ENCODE peak calls at places on chromosomes 6 and 20, in six cellular contexts. H is mucosa of descending colon, E is NB4, X is left lung, N is cardiac muscle cell, C is endodermal cell. U is an unnamed sample.

GRCh38 chr6:154615483-154616025 is 105.1 kb upstream of the CNKSR3 start:
- DNase-seq in H (peak), E (peak), X (peak), N (peak), C (peak), U (peak)

GRCh38 chr6:527989-528673 is 128.8 kb downstream of the HUS1B start:
- DNase-seq in H (no peak), E (no peak), X (no peak), N (no peak), C (no peak), U (no peak)

GRCh38 chr6:40807484-40807883 is 220.3 kb upstream of the LRFN2 start:
- DNase-seq in H (no peak), E (no peak), X (no peak), N (no peak), C (peak), U (peak)

GRCh38 chr20:13510837-13511488 is 127.8 kb downstream of the TASP1 start:
- DNase-seq in H (peak), E (no peak), X (no peak), N (no peak), C (no peak), U (no peak)

GRCh38 chr6:159978291-159979135 is 9.6 kb downstream of the IGF2R start:
- DNase-seq in H (no peak), E (no peak), X (no peak), N (no peak), C (peak), U (peak)

GRCh38 chr20:51767018-51767866 is 948 bp downstream of the ATP9A start:
- DNase-seq in H (peak), E (no peak), X (peak), N (peak), C (peak), U (peak)

GRCh38 chr6:122995930-122996796 is at the start of gene CLVS2:
- DNase-seq in H (no peak), E (no peak), X (no peak), N (peak), C (peak), U (no peak)

GRCh38 chr6:21883528-21883927 is 290.0 kb downstream of the SOX4 start:
- DNase-seq in H (no peak), E (no peak), X (no peak), N (no peak), C (no peak), U (no peak)

DNA sequence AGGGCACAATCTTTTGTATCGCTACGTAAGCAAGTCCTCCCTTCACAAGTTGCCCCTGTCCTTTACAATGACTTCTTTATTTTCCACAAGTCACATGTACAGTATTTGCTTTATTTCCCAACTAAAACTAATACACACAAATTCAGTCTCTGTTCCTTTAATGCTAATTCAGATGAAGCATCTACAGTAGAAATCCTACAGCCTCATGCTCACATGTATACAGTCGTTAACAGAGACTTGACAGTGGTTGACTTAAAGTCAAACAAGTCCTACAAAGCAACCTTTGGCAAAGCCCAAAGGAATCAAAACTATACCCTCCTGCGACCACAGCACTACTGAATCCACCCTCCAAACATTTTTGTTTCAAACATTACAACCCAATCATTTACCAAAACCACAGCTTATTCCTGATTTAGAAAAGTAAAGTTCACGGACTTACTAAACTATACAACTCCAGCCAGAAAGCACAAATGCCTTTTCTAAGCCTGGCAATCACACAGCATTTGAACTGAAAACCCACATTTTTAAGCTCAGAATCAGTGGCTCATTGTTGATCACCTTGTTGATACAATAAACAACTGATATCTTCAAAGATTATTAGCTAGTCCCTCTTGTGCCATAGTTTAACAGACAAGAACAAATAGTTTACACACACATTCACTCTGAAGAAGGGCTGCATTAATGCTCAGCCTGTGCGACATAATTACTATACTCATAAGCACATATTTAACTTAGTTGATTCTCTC is 70.8 kb upstream of the NHSL1 start:
- DNase-seq in H (no peak), E (no peak), X (no peak), N (no peak), C (no peak), U (no peak)
- H3K4me3 ChIP-seq in H (no peak), E (no peak), X (peak), N (peak), C (peak), U (no peak)

GRCh38 chr6:42962502-42963178 is 2.1 kb downstream of the GNMT start:
- DNase-seq in H (no peak), E (no peak), X (no peak), N (no peak), C (no peak), U (no peak)

GRCh38 chr6:42962096-42962495 is 1.5 kb downstream of the GNMT start:
- DNase-seq in H (no peak), E (no peak), X (no peak), N (no peak), C (no peak), U (no peak)

GRCh38 chr6:42959917-42960242 is 674 bp upstream of the GNMT start:
- DNase-seq in H (no peak), E (no peak), X (no peak), N (no peak), C (no peak), U (no peak)

GRCh38 chr6:42961020-42961470 is 491 bp downstream of the GNMT start:
- DNase-seq in H (no peak), E (no peak), X (no peak), N (no peak), C (no peak), U (no peak)

DNA sequence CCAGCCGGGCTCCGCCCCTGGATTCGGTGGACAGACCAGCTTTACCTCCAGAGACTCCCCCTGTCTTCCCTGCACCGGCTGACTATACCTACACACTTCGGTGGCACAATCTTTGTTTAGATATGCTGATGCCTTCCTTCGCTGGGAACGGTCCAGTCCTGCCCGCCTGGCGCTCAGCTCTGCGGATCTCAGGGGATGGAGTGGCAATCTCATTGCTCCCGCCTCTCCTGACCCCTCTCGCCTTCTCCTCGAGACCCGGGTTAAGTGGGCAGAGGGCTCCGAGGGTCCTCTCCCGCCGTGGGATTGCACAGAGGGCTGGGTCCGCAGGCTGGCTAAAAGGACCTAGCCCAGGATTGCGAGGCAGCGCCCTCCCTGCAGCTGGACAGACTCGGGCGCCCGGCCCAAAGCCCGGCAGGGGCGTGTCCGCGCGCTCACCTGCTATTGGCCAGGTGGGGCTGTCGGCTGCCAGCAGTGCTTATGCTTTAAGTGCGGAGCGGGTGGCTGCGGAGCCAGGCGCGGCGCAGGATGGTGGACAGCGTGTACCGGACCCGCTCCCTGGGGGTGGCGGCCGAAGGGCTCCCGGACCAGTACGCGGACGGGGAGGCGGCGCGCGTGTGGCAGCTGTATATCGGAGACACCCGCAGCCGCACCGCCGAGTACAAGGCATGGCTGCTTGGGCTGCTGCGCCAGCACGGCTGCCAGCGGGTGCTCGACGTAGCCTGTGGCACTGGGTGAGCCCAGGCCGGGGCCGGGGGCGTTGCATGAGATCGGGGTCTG is at the start of gene GNMT:
- DNase-seq in H (peak), E (no peak), X (peak), N (peak), C (peak), U (peak)
- H3K4me3 ChIP-seq in H (no peak), E (no peak), X (peak), N (peak), C (peak), U (no peak)

GRCh38 chr6:108737594-108738546 is 110.4 kb upstream of the ARMC2 start:
- DNase-seq in H (peak), E (peak), X (peak), N (peak), C (peak), U (peak)
- H3K4me3 ChIP-seq in H (no peak), E (no peak), X (no peak), N (no peak), C (no peak), U (no peak)

GRCh38 chr20:56748476-56749377 is 119.6 kb downstream of the TFAP2C start:
- DNase-seq in H (no peak), E (no peak), X (no peak), N (no peak), C (peak), U (no peak)

GRCh38 chr20:56752274-56752673 is 123.2 kb downstream of the TFAP2C start:
- DNase-seq in H (no peak), E (peak), X (no peak), N (peak), C (peak), U (no peak)

GRCh38 chr20:56755201-56755600 is 126.1 kb downstream of the TFAP2C start:
- DNase-seq in H (no peak), E (no peak), X (no peak), N (no peak), C (no peak), U (no peak)

GRCh38 chr20:56750430-56750829 is 121.3 kb downstream of the TFAP2C start:
- DNase-seq in H (no peak), E (no peak), X (no peak), N (no peak), C (peak), U (no peak)
- H3K4me3 ChIP-seq in H (no peak), E (no peak), X (no peak), N (no peak), C (no peak), U (no peak)

DNA sequence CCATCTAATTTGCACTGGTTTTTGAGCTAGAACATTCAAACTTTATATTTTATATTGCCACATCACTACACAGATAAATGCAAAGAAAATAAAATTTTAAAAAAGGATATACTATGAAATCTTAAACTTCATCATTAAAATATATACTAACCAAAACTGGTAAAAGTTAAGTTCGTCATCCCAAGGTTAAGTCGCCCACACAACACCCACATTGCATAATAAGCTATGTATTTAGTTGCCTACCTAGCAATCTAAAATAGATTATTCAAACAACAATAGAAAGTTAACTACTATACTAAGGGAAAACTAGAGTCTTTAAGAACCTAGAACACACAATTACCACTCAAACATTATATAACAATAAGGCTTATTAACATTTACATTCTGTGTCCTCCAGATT is 24.5 kb downstream of the PDE10A start:
- DNase-seq in H (no peak), E (no peak), X (no peak), N (no peak), C (no peak), U (no peak)
- H3K4me3 ChIP-seq in H (no peak), E (no peak), X (no peak), N (no peak), C (peak), U (no peak)

GRCh38 chr6:125995972-125996580 is 9.7 kb downstream of the TRMT11 start:
- DNase-seq in H (peak), E (peak), X (peak), N (peak), C (peak), U (peak)
- H3K4me3 ChIP-seq in H (no peak), E (no peak), X (no peak), N (no peak), C (no peak), U (no peak)

DNA sequence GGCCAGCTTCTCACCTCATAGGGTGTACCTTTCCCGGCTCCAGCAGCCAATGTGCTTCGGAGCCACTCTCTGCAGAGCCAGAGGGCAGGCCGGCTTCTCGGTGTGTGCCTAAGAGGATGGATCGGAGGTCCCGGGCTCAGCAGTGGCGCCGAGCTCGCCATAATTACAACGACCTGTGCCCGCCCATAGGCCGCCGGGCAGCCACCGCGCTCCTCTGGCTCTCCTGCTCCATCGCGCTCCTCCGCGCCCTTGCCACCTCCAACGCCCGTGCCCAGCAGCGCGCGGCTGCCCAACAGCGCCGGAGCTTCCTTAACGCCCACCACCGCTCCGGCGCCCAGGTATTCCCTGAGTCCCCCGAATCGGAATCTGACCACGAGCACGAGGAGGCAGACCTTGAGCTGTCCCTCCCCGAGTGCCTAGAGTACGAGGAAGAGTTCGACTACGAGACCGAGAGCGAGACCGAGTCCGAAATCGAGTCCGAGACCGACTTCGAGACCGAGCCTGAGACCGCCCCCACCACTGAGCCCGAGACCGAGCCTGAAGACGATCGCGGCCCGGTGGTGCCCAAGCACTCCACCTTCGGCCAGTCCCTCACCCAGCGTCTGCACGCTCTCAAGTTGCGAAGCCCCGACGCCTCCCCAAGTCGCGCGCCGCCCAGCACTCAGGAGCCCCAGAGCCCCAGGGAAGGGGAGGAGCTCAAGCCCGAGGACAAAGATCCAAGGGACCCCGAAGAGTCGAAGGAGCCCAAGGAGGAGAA is 10.5 kb downstream of the GNAS-AS1 start:
- DNase-seq in H (no peak), E (no peak), X (no peak), N (no peak), C (peak), U (no peak)
- H3K4me3 ChIP-seq in H (no peak), E (no peak), X (no peak), N (peak), C (peak), U (no peak)

DNA sequence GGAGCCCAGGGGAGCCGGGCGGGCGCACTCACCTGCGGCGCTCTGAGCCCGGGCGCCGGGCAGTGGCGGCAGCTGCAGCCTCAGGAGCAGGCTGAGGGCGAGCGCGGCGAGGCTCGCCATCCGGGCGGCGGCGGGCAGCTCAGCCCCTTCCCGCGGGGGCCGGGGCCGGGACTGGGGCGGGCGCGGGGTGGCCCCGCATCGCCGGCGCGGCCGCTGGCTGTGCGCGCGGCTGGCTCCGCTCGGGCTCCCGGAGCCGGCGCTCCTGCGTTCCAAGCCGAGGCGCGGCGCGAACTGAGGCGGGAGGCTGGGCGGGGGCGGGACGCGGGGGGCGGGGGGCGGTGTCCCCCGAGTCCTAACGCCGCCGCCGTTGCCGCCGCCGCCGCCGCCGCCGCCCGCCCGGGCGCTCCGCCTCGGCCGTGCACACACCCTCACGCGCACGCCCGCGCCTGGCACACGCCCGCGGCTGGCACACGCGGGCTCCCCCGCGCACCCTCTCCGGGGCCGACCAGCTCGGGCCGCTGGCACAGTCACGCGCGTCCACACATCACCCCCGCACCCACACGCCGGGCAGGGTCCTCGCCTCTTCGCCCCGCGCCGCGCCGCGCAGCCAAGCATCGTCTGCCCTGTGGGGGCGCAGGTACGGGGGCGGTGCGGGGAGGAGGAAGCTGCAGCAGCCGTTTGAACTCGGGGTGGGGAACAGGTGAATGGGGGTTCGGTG is at the start of gene PTPRT:
- DNase-seq in H (no peak), E (no peak), X (no peak), N (no peak), C (peak), U (no peak)
- H3K4me3 ChIP-seq in H (no peak), E (no peak), X (peak), N (peak), C (peak), U (no peak)